ENCODE peak calls at places on chromosomes 13 and 19, in six cellular contexts. One of them, this sample, is unnamed.

GRCh38 chr13:109345433-109345941 is 440.9 kb downstream of the IRS2 start:
- DNase-seq in left ventricle myocardium inferior: no peak
- DNase-seq in B cell: no peak
- DNase-seq in HS-5: peak
- DNase-seq in cardiac fibroblast: peak
- DNase-seq in smooth muscle cell of the brain vasculature: no peak
- DNase-seq in this sample: peak

GRCh38 chr13:20461481-20461859 is 64.2 kb downstream of the CRYL1 start:
- DNase-seq in B cell: no peak
- DNase-seq in smooth muscle cell of the brain vasculature: no peak
- DNase-seq in cardiac fibroblast: peak
- DNase-seq in HS-5: no peak
- DNase-seq in left ventricle myocardium inferior: no peak
- DNase-seq in this sample: peak

GRCh38 chr13:102700088-102701031 is 5.5 kb upstream of the METTL21C start:
- DNase-seq in HS-5: no peak
- DNase-seq in left ventricle myocardium inferior: no peak
- DNase-seq in cardiac fibroblast: no peak
- DNase-seq in B cell: no peak
- DNase-seq in smooth muscle cell of the brain vasculature: no peak
- DNase-seq in this sample: no peak

GRCh38 chr13:68535329-68535728 is 1305.2 kb upstream of the PCDH9 start:
- DNase-seq in left ventricle myocardium inferior: no peak
- DNase-seq in smooth muscle cell of the brain vasculature: no peak
- DNase-seq in B cell: no peak
- DNase-seq in cardiac fibroblast: no peak
- DNase-seq in HS-5: no peak
- DNase-seq in this sample: no peak

GRCh38 chr13:36965767-36966166 is 33.4 kb downstream of the ALG5 start:
- DNase-seq in B cell: no peak
- DNase-seq in smooth muscle cell of the brain vasculature: peak
- DNase-seq in HS-5: peak
- DNase-seq in left ventricle myocardium inferior: no peak
- DNase-seq in cardiac fibroblast: peak
- DNase-seq in this sample: peak

GRCh38 chr19:47499863-47500830 is 14.7 kb downstream of the NAPA start:
- DNase-seq in left ventricle myocardium inferior: no peak
- DNase-seq in smooth muscle cell of the brain vasculature: no peak
- DNase-seq in cardiac fibroblast: no peak
- DNase-seq in B cell: no peak
- DNase-seq in HS-5: no peak
- DNase-seq in this sample: no peak

GRCh38 chr13:80558074-80558473 is 217.1 kb upstream of the SPRY2 start:
- DNase-seq in cardiac fibroblast: no peak
- DNase-seq in HS-5: no peak
- DNase-seq in smooth muscle cell of the brain vasculature: no peak
- DNase-seq in left ventricle myocardium inferior: no peak
- DNase-seq in B cell: no peak
- DNase-seq in this sample: no peak

GRCh38 chr13:83211301-83211700 is 671.0 kb downstream of the SLITRK1 start:
- DNase-seq in cardiac fibroblast: peak
- DNase-seq in B cell: no peak
- DNase-seq in left ventricle myocardium inferior: no peak
- DNase-seq in HS-5: no peak
- DNase-seq in smooth muscle cell of the brain vasculature: no peak
- DNase-seq in this sample: peak

GRCh38 chr13:105616313-105617075 is 919.0 kb downstream of the EFNB2 start:
- DNase-seq in cardiac fibroblast: no peak
- DNase-seq in B cell: no peak
- DNase-seq in smooth muscle cell of the brain vasculature: no peak
- DNase-seq in left ventricle myocardium inferior: no peak
- DNase-seq in HS-5: no peak
- DNase-seq in this sample: no peak

GRCh38 chr19:33638167-33639033 is 16.6 kb downstream of the CHST8 start:
- DNase-seq in left ventricle myocardium inferior: no peak
- DNase-seq in B cell: peak
- DNase-seq in HS-5: no peak
- DNase-seq in cardiac fibroblast: no peak
- DNase-seq in smooth muscle cell of the brain vasculature: no peak
- DNase-seq in this sample: no peak

GRCh38 chr19:35009424-35010415 is 9.6 kb downstream of the GRAMD1A start:
- DNase-seq in smooth muscle cell of the brain vasculature: no peak
- DNase-seq in left ventricle myocardium inferior: no peak
- DNase-seq in HS-5: no peak
- DNase-seq in cardiac fibroblast: no peak
- DNase-seq in B cell: peak
- DNase-seq in this sample: no peak

This sample was measured in HCEC 1CT.